ENCODE peak calls at places on chromosomes 5 and 9, in seven cellular contexts. One of them, this sample, is unnamed.

GRCh38 chr9:114153761-114154596 is 1.4 kb upstream of the COL27A1 start:
- DNase-seq in dorsolateral prefrontal cortex: no peak
- DNase-seq in prostate gland: peak
- DNase-seq in heart left ventricle: no peak
- DNase-seq in spleen: no peak
- DNase-seq in cardiac muscle cell: peak
- DNase-seq in colonic mucosa: no peak
- DNase-seq in this sample: no peak

GRCh38 chr5:61330341-61330878 is 1.6 kb upstream of the ZSWIM6 start:
- DNase-seq in dorsolateral prefrontal cortex: no peak
- DNase-seq in prostate gland: peak
- DNase-seq in heart left ventricle: peak
- DNase-seq in spleen: peak
- DNase-seq in cardiac muscle cell: peak
- DNase-seq in colonic mucosa: peak
- DNase-seq in this sample: peak

GRCh38 chr5:88679638-88680037 is 203.3 kb downstream of the MEF2C start:
- DNase-seq in dorsolateral prefrontal cortex: no peak
- DNase-seq in prostate gland: no peak
- DNase-seq in heart left ventricle: no peak
- DNase-seq in spleen: no peak
- DNase-seq in cardiac muscle cell: no peak
- DNase-seq in colonic mucosa: no peak
- DNase-seq in this sample: no peak

GRCh38 chr5:1240496-1241260 is 15.5 kb downstream of the SLC6A18 start:
- DNase-seq in dorsolateral prefrontal cortex: no peak
- DNase-seq in prostate gland: no peak
- DNase-seq in heart left ventricle: no peak
- DNase-seq in spleen: no peak
- DNase-seq in cardiac muscle cell: no peak
- DNase-seq in colonic mucosa: no peak
- DNase-seq in this sample: no peak

GRCh38 chr9:27085456-27085855 is 23.6 kb upstream of the TEK start:
- DNase-seq in dorsolateral prefrontal cortex: no peak
- DNase-seq in prostate gland: no peak
- DNase-seq in heart left ventricle: no peak
- DNase-seq in spleen: no peak
- DNase-seq in cardiac muscle cell: peak
- DNase-seq in colonic mucosa: no peak
- DNase-seq in this sample: no peak

GRCh38 chr5:139100825-139101224 is 97.3 kb downstream of the SIL1 start:
- DNase-seq in dorsolateral prefrontal cortex: no peak
- DNase-seq in prostate gland: no peak
- DNase-seq in heart left ventricle: no peak
- DNase-seq in spleen: no peak
- DNase-seq in cardiac muscle cell: peak
- DNase-seq in colonic mucosa: no peak
- DNase-seq in this sample: no peak

GRCh38 chr5:90518666-90519065 is 10.7 kb downstream of the LYSMD3 start:
- DNase-seq in dorsolateral prefrontal cortex: no peak
- DNase-seq in prostate gland: no peak
- DNase-seq in heart left ventricle: no peak
- DNase-seq in spleen: no peak
- DNase-seq in cardiac muscle cell: no peak
- DNase-seq in colonic mucosa: no peak
- DNase-seq in this sample: no peak

GRCh38 chr5:84115727-84116126 is 269.0 kb downstream of the EDIL3 start:
- DNase-seq in dorsolateral prefrontal cortex: no peak
- DNase-seq in prostate gland: no peak
- DNase-seq in heart left ventricle: no peak
- DNase-seq in spleen: no peak
- DNase-seq in cardiac muscle cell: no peak
- DNase-seq in colonic mucosa: no peak
- DNase-seq in this sample: no peak

GRCh38 chr9:135480071-135480941 is 724 bp downstream of the PPP1R26 start:
- DNase-seq in dorsolateral prefrontal cortex: no peak
- DNase-seq in prostate gland: no peak
- DNase-seq in heart left ventricle: peak
- DNase-seq in spleen: peak
- DNase-seq in cardiac muscle cell: peak
- DNase-seq in colonic mucosa: peak
- DNase-seq in this sample: no peak

GRCh38 chr9:35863583-35863982 is 6.6 kb downstream of the OR13J1 start:
- DNase-seq in dorsolateral prefrontal cortex: no peak
- DNase-seq in prostate gland: no peak
- DNase-seq in heart left ventricle: no peak
- DNase-seq in spleen: no peak
- DNase-seq in cardiac muscle cell: no peak
- DNase-seq in colonic mucosa: no peak
- DNase-seq in this sample: no peak

GRCh38 chr5:79513519-79514390 is at the start of gene HOMER1:
- DNase-seq in dorsolateral prefrontal cortex: peak
- DNase-seq in prostate gland: peak
- DNase-seq in heart left ventricle: peak
- DNase-seq in spleen: peak
- DNase-seq in cardiac muscle cell: peak
- DNase-seq in colonic mucosa: peak
- DNase-seq in this sample: peak

DNA sequence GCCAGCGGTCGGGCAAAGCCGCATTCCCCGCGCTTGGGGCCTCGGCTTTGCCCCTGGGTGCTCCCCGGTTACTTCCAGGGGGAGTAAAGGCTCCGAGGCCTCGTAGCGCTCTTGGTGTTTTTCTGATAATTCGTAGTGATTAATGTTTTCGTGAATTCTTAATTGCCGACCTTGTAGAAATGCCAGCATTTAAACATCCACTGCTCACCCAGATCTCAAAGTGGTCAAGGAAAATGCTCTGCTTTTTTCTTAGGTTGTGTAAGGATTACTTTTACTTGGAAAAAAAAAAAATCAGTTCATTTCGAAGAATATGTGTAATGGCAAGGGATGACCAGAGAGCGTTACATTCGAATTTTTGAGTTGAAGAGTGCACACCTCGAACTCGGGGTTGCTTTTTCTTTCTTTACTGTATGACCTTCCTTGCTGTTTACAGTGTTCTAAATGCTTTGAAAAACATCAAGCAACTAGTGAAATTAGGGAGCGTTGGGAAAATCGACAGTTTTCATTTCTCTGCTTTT is 731 bp upstream of the TUT7 start:
- DNase-seq in dorsolateral prefrontal cortex: no peak
- DNase-seq in prostate gland: no peak
- DNase-seq in heart left ventricle: no peak
- DNase-seq in spleen: no peak
- DNase-seq in cardiac muscle cell: peak
- DNase-seq in colonic mucosa: no peak
- DNase-seq in this sample: no peak
- H3K27ac ChIP-seq in dorsolateral prefrontal cortex: peak
- H3K27ac ChIP-seq in prostate gland: peak
- H3K27ac ChIP-seq in heart left ventricle: peak
- H3K27ac ChIP-seq in spleen: peak
- H3K27ac ChIP-seq in cardiac muscle cell: peak
- H3K27ac ChIP-seq in colonic mucosa: peak
- H3K27ac ChIP-seq in this sample: peak

GRCh38 chr9:124894035-124894740 is 32.3 kb downstream of the ARPC5L start:
- DNase-seq in dorsolateral prefrontal cortex: no peak
- DNase-seq in prostate gland: no peak
- DNase-seq in heart left ventricle: no peak
- DNase-seq in spleen: no peak
- DNase-seq in cardiac muscle cell: no peak
- DNase-seq in colonic mucosa: no peak
- DNase-seq in this sample: no peak
- H3K27ac ChIP-seq in dorsolateral prefrontal cortex: peak
- H3K27ac ChIP-seq in prostate gland: no peak
- H3K27ac ChIP-seq in heart left ventricle: no peak
- H3K27ac ChIP-seq in spleen: no peak
- H3K27ac ChIP-seq in cardiac muscle cell: no peak
- H3K27ac ChIP-seq in colonic mucosa: no peak
- H3K27ac ChIP-seq in this sample: no peak

DNA sequence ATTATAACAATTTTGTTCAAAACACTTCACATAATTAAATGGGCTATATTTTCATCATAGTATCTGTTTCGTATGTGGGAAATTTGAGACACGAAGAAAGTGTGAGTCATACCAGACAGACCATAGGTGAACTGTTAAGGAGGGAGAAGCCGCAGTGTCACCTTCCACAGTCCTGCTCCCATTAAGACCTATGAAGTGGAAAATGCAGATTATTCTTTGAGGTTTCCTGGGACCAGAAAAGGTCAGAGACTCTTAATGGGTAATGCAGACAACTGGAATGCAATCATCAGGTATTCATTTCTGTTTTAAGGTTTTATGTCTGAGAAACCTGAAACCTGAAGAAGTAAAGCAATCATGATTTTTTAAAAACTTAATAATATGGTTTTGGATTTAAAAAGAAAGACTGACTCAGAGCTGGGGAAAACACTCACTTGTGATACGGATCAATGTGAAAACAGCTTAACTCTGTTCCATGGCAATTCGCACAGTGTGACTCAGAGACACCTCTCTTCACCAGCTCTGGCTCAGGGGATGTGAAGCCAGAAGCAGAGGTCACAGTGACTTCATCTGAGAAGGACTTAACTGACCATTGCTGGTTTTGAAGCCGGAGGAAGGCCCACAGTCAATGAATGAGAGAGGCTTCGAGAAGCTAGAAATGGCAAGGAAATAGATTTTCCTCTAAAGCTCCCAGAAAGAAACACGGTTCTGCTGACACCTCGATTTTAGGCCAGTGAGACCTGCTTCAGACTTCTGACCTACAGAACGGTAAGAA is 17.2 kb upstream of the GCNT1 start:
- DNase-seq in dorsolateral prefrontal cortex: no peak
- DNase-seq in prostate gland: no peak
- DNase-seq in heart left ventricle: no peak
- DNase-seq in spleen: no peak
- DNase-seq in cardiac muscle cell: peak
- DNase-seq in colonic mucosa: no peak
- DNase-seq in this sample: no peak
- H3K27ac ChIP-seq in dorsolateral prefrontal cortex: no peak
- H3K27ac ChIP-seq in prostate gland: no peak
- H3K27ac ChIP-seq in heart left ventricle: no peak
- H3K27ac ChIP-seq in spleen: no peak
- H3K27ac ChIP-seq in cardiac muscle cell: no peak
- H3K27ac ChIP-seq in colonic mucosa: no peak
- H3K27ac ChIP-seq in this sample: no peak

DNA sequence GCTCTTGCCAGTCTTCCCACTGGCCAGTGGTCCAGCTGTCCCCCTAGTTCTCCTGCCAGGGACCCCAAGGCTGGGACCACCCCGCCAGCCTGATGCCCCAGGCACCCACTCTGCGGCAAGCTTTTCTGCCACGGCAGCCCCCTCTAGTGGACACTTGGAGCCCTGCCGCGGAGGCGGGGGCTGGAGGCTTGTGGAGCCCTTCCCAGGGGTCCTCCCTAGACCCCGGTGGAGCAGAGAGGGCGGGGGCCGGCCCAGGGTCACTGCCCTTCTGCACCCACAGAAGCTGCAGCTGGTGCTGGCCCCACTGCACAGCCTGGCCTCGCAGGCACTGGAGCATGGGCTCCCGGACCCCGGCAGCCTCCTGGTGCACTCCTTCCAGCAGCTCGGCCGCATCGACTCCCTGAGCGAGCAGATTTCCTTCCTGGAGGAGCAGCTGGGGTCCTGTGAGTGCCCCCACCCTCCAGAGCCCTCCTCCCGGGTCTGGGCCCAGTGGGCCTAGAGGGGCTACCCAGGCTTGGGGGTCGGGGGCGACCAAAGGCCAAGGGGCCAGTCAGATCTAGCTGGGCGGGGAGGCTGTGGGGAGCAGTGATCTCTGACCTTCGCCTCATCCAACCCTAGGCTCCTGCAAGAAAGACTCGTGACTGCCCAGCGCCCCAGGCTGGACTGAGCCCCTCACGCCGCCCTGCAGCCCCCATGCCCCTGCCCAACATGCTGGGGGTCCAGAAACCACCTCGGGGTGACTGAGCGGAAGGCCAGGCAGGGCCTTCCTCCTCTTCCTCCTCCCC is 9.1 kb downstream of the EGFL7 start:
- DNase-seq in dorsolateral prefrontal cortex: no peak
- DNase-seq in prostate gland: no peak
- DNase-seq in heart left ventricle: no peak
- DNase-seq in spleen: no peak
- DNase-seq in cardiac muscle cell: peak
- DNase-seq in colonic mucosa: no peak
- DNase-seq in this sample: no peak
- H3K27ac ChIP-seq in dorsolateral prefrontal cortex: no peak
- H3K27ac ChIP-seq in prostate gland: no peak
- H3K27ac ChIP-seq in heart left ventricle: peak
- H3K27ac ChIP-seq in spleen: peak
- H3K27ac ChIP-seq in cardiac muscle cell: no peak
- H3K27ac ChIP-seq in colonic mucosa: no peak
- H3K27ac ChIP-seq in this sample: no peak

GRCh38 chr9:128787583-128788156 is 617 bp downstream of the TBC1D13 start:
- DNase-seq in dorsolateral prefrontal cortex: no peak
- DNase-seq in prostate gland: peak
- DNase-seq in heart left ventricle: no peak
- DNase-seq in spleen: no peak
- DNase-seq in cardiac muscle cell: peak
- DNase-seq in colonic mucosa: peak
- DNase-seq in this sample: no peak
- H3K27ac ChIP-seq in dorsolateral prefrontal cortex: peak
- H3K27ac ChIP-seq in prostate gland: peak
- H3K27ac ChIP-seq in heart left ventricle: peak
- H3K27ac ChIP-seq in spleen: peak
- H3K27ac ChIP-seq in cardiac muscle cell: peak
- H3K27ac ChIP-seq in colonic mucosa: peak
- H3K27ac ChIP-seq in this sample: peak

GRCh38 chr5:169696621-169697517 is 59.8 kb downstream of the DOCK2 start:
- DNase-seq in dorsolateral prefrontal cortex: no peak
- DNase-seq in prostate gland: no peak
- DNase-seq in heart left ventricle: no peak
- DNase-seq in spleen: no peak
- DNase-seq in cardiac muscle cell: peak
- DNase-seq in colonic mucosa: no peak
- DNase-seq in this sample: no peak

GRCh38 chr5:169700611-169701010 is 63.5 kb downstream of the DOCK2 start:
- DNase-seq in dorsolateral prefrontal cortex: no peak
- DNase-seq in prostate gland: no peak
- DNase-seq in heart left ventricle: no peak
- DNase-seq in spleen: no peak
- DNase-seq in cardiac muscle cell: no peak
- DNase-seq in colonic mucosa: no peak
- DNase-seq in this sample: no peak

GRCh38 chr5:169695919-169696490 is 58.9 kb downstream of the DOCK2 start:
- DNase-seq in dorsolateral prefrontal cortex: no peak
- DNase-seq in prostate gland: no peak
- DNase-seq in heart left ventricle: no peak
- DNase-seq in spleen: no peak
- DNase-seq in cardiac muscle cell: peak
- DNase-seq in colonic mucosa: no peak
- DNase-seq in this sample: no peak

GRCh38 chr5:169697518-169697890 is 60.4 kb downstream of the DOCK2 start:
- DNase-seq in dorsolateral prefrontal cortex: no peak
- DNase-seq in prostate gland: no peak
- DNase-seq in heart left ventricle: no peak
- DNase-seq in spleen: no peak
- DNase-seq in cardiac muscle cell: no peak
- DNase-seq in colonic mucosa: no peak
- DNase-seq in this sample: no peak

DNA sequence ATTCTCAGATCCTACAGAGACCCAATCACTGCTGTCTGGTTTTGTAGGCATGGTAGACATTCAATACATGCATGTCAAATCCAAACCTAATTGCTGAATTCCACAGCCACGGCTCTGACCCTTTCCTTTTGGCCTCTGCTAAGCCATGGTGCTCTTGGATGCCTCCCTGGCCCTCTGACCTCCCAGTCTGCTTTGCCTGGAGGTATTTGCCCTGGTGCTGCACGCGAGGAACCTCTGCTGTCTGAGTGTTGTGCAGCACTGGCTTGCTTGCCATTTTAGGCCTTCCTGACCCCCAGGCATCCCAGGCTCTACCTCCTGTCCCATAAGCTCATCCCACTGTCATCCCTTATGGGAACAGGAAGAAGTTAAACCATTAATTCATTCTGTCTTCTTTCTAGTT is 60.9 kb downstream of the DOCK2 start:
- DNase-seq in dorsolateral prefrontal cortex: no peak
- DNase-seq in prostate gland: no peak
- DNase-seq in heart left ventricle: no peak
- DNase-seq in spleen: no peak
- DNase-seq in cardiac muscle cell: no peak
- DNase-seq in colonic mucosa: no peak
- DNase-seq in this sample: no peak
- H3K27ac ChIP-seq in dorsolateral prefrontal cortex: no peak
- H3K27ac ChIP-seq in prostate gland: no peak
- H3K27ac ChIP-seq in heart left ventricle: no peak
- H3K27ac ChIP-seq in spleen: no peak
- H3K27ac ChIP-seq in cardiac muscle cell: no peak
- H3K27ac ChIP-seq in colonic mucosa: no peak
- H3K27ac ChIP-seq in this sample: no peak

This sample was measured in aorta.